ENCODE peak calls at places on chromosomes 2 and 18, in four cellular contexts. L, I, D and O are unnamed samples.

GRCh38 chr2:12686708-12687107 is 30.0 kb upstream of the TRIB2 start:
- DNase-seq in L (no peak), I (peak; percentile 62), D (no peak), O (peak; percentile 88)

GRCh38 chr2:44582363-44583008 is 220.7 kb downstream of the CAMKMT start:
- DNase-seq in L (peak; percentile 25), I (peak; percentile 65), D (no peak), O (no peak)

GRCh38 chr2:105886029-105886454 is 141.3 kb downstream of the NCK2 start:
- DNase-seq in L (peak; percentile 81), I (peak; percentile 72), D (peak; percentile 39), O (no peak)

GRCh38 chr2:40330086-40330485 is 121.8 kb downstream of the SLC8A1 start:
- DNase-seq in L (no peak), I (no peak), D (no peak), O (no peak)

GRCh38 chr2:205556841-205557539 is 125.3 kb upstream of the NRP2 start:
- DNase-seq in L (no peak), I (no peak), D (no peak), O (no peak)

GRCh38 chr2:19574788-19575260 is 216.4 kb upstream of the OSR1 start:
- DNase-seq in L (peak; percentile 82), I (peak; percentile 84), D (peak; percentile 67), O (peak; percentile 70)

GRCh38 chr2:217160103-217160502 is 300.2 kb upstream of the TNP1 start:
- DNase-seq in L (peak; percentile 66), I (peak; percentile 36), D (no peak), O (no peak)

GRCh38 chr2:176174382-176174834 is 14.1 kb upstream of the HOXD1 start:
- DNase-seq in L (no peak), I (no peak), D (no peak), O (no peak)

GRCh38 chr2:163132850-163133249 is 294.3 kb upstream of the KCNH7 start:
- DNase-seq in L (peak; percentile 2), I (peak; percentile 40), D (no peak), O (no peak)

GRCh38 chr18:75824661-75825060 is 397.2 kb upstream of the SMIM21 start:
- DNase-seq in L (no peak), I (no peak), D (no peak), O (no peak)

GRCh38 chr2:73111300-73112025 is 1.3 kb downstream of the RAB11FIP5 start:
- DNase-seq in L (no peak), I (peak; percentile 76), D (no peak), O (peak; percentile 63)

GRCh38 chr2:146481629-146482028 is 1363.2 kb upstream of the ACVR2A start:
- DNase-seq in L (peak; percentile 52), I (peak; percentile 57), D (peak; percentile 4), O (peak; percentile 30)

GRCh38 chr18:48832961-48833700 is 117.6 kb downstream of the SMAD7 start:
- DNase-seq in L (peak; percentile 67), I (peak; percentile 78), D (no peak), O (peak; percentile 95)

GRCh38 chr2:150997702-150998480 is 263.8 kb downstream of the RBM43 start:
- DNase-seq in L (no peak), I (peak; percentile 62), D (no peak), O (no peak)

GRCh38 chr2:16508061-16508851 is 157.4 kb downstream of the CYRIA start:
- DNase-seq in L (no peak), I (peak; percentile 52), D (no peak), O (peak; percentile 33)

GRCh38 chr2:16511041-16511440 is 154.6 kb downstream of the CYRIA start:
- DNase-seq in L (no peak), I (no peak), D (no peak), O (no peak)

GRCh38 chr2:16506366-16506765 is 159.3 kb downstream of the CYRIA start:
- DNase-seq in L (no peak), I (no peak), D (no peak), O (no peak)

GRCh38 chr2:16509042-16509441 is 156.6 kb downstream of the CYRIA start:
- DNase-seq in L (no peak), I (no peak), D (no peak), O (no peak)

GRCh38 chr2:16507655-16508054 is 158.0 kb downstream of the CYRIA start:
- DNase-seq in L (no peak), I (peak; percentile 12), D (no peak), O (no peak)
- H3K27me3 ChIP-seq in L (peaks cover 12% of the 10 kb centered on the region), I (peaks cover 19% of the 10 kb centered on the region), D (no peaks in the 10 kb centered on the region), O (peaks cover 2% of the 10 kb centered on the region)

DNA sequence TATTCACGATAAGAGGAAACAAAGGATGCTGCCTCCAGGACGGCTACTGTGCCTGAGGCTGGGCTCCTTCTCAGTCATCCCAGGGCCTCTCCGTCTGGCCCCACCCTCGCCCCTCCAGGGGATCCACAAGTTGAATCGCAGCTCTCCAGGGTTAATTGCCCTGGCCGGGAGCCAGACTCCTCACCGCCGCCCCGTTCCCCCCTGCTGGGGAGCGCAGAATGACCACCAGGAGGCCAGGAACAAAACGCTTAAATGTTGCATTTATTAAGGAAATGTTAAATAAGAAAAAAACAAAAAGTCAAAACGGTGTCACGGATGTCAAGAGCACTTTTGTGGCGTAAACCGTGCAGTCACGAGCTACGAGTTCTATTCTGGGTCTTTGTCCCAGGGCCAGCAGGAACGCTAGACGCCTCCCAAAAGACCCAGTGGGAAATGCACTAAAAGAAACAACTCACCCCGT is 1.4 kb downstream of the RPRM start:
- DNase-seq in L (no peak), I (peak; percentile 12), D (no peak), O (no peak)
- H3K4me3 ChIP-seq in L (no peak overlapping the region), I (no peak overlapping the region), D (no peak overlapping the region), O (no peak overlapping the region)

DNA sequence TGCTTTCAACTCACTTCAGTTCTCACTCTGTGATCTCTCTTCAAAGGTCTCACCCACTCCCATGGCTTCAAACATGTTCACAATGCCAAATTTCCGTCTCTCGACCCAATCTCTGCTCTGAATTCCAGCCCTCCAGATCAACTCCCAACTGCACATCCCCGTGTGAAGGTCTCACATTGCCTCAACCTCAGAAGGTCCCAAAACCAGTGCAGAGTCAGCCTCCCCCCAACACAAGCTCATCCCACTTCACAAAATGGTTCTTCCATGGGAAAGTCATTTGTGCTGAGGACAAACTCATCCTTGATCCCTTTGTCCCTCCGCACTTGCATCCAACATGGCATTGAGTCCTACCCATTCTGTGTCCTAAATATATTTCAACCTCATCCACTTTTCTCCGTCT is 31.0 kb upstream of the GNAL start:
- DNase-seq in L (no peak), I (no peak), D (no peak), O (no peak)
- H3K27me3 ChIP-seq in L (peaks cover 46% of the 10 kb centered on the region), I (peaks cover 36% of the 10 kb centered on the region), D (peaks cover 4% of the 10 kb centered on the region), O (no peaks in the 10 kb centered on the region)

GRCh38 chr2:42172020-42172419 is 2.9 kb downstream of the EML4 start:
- DNase-seq in L (no peak), I (no peak), D (no peak), O (no peak)
- H3K4me3 ChIP-seq in L (peak overlapping the region; percentile 92), I (peak overlapping the region; percentile 86), D (peak overlapping the region; percentile 91), O (no peak overlapping the region)

GRCh38 chr2:233325814-233326213 is 18.2 kb downstream of the SAG start:
- DNase-seq in L (no peak), I (no peak), D (no peak), O (no peak)

GRCh38 chr2:233329489-233330135 is 22.0 kb downstream of the SAG start:
- DNase-seq in L (no peak), I (peak; percentile 9), D (no peak), O (peak; percentile 23)

GRCh38 chr2:233331536-233331935 is 22.8 kb upstream of the DGKD start:
- DNase-seq in L (no peak), I (no peak), D (no peak), O (no peak)

GRCh38 chr2:233326500-233326899 is 18.9 kb downstream of the SAG start:
- DNase-seq in L (no peak), I (no peak), D (no peak), O (no peak)

GRCh38 chr2:233328922-233329321 is 21.3 kb downstream of the SAG start:
- DNase-seq in L (no peak), I (no peak), D (no peak), O (no peak)
- H3K27me3 ChIP-seq in L (peaks cover 16% of the 10 kb centered on the region), I (peaks cover 12% of the 10 kb centered on the region), D (peaks cover 9% of the 10 kb centered on the region), O (no peaks in the 10 kb centered on the region)

GRCh38 chr2:144943986-144944385 is 424.1 kb upstream of the ZEB2 start:
- DNase-seq in L (peak; percentile 49), I (peak; percentile 69), D (no peak), O (peak; percentile 32)
- H3K4me3 ChIP-seq in L (no peak overlapping the region), I (peak overlapping the region; percentile 15), D (no peak overlapping the region), O (no peak overlapping the region)

DNA sequence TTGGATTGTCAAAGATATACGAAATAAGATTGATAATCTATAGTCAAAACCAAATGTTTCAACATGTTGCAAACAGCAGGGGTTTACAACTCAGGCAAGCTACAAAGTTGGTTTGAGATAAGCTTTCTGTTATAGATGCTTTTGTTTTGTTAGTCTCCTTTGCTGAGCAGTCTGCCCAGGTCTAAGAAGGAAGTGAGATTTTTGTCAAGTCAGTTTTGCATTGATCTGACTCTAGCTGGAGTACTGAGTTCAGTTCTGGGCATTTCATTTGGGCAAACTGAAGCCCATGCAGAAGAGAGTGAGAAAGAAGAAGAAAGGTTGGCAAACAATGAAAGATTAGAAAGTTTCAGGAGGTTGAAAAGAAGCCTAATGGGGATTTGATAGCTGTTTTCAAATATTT is 983.0 kb upstream of the SLC39A10 start:
- DNase-seq in L (no peak), I (no peak), D (no peak), O (no peak)
- H3K27me3 ChIP-seq in L (no peaks in the 10 kb centered on the region), I (no peaks in the 10 kb centered on the region), D (no peaks in the 10 kb centered on the region), O (no peaks in the 10 kb centered on the region)

GRCh38 chr2:159715451-159715850 is 3.1 kb downstream of the MARCHF7 start:
- DNase-seq in L (no peak), I (no peak), D (no peak), O (no peak)
- H3K4me3 ChIP-seq in L (no peak overlapping the region), I (no peak overlapping the region), D (no peak overlapping the region), O (no peak overlapping the region)